ENCODE peak calls at places on chromosome 10, in ten cellular contexts. One of them, this sample, is unnamed.

GRCh38 chr10:130728531-130729215 is 582.8 kb downstream of the TCERG1L start:
- DNase-seq in dorsolateral prefrontal cortex: no peak
- DNase-seq in transverse colon: no peak
- DNase-seq in type B pancreatic cell: no peak
- DNase-seq in mesothelial cell of epicardium: no peak
- DNase-seq in lung: no peak
- DNase-seq in cardiac muscle cell: no peak
- DNase-seq in neural progenitor cell: no peak
- DNase-seq in lower lobe of right lung: no peak
- DNase-seq in adrenal gland: no peak
- DNase-seq in this sample: no peak

GRCh38 chr10:87757685-87758084 is 60.3 kb downstream of the ATAD1 start:
- DNase-seq in transverse colon: no peak
- DNase-seq in type B pancreatic cell: no peak
- DNase-seq in lower lobe of right lung: no peak
- DNase-seq in lung: no peak
- DNase-seq in dorsolateral prefrontal cortex: no peak
- DNase-seq in cardiac muscle cell: no peak
- DNase-seq in mesothelial cell of epicardium: no peak
- DNase-seq in neural progenitor cell: no peak
- DNase-seq in adrenal gland: no peak
- DNase-seq in this sample: no peak

GRCh38 chr10:21732067-21732772 is 198.2 kb downstream of the MLLT10 start:
- DNase-seq in dorsolateral prefrontal cortex: peak; percentile 52
- DNase-seq in neural progenitor cell: peak; percentile 92
- DNase-seq in type B pancreatic cell: no peak
- DNase-seq in lower lobe of right lung: no peak
- DNase-seq in mesothelial cell of epicardium: peak; percentile 73
- DNase-seq in transverse colon: peak; percentile 26
- DNase-seq in lung: no peak
- DNase-seq in adrenal gland: peak; percentile 58
- DNase-seq in cardiac muscle cell: peak; percentile 91
- DNase-seq in this sample: peak; percentile 72

GRCh38 chr10:70656489-70656888 is 15.8 kb upstream of the ADAMTS14 start:
- DNase-seq in lower lobe of right lung: no peak
- DNase-seq in adrenal gland: no peak
- DNase-seq in lung: no peak
- DNase-seq in mesothelial cell of epicardium: no peak
- DNase-seq in transverse colon: no peak
- DNase-seq in cardiac muscle cell: no peak
- DNase-seq in dorsolateral prefrontal cortex: no peak
- DNase-seq in type B pancreatic cell: peak; percentile 51
- DNase-seq in neural progenitor cell: no peak
- DNase-seq in this sample: no peak

GRCh38 chr10:91349381-91349780 is 60.8 kb upstream of the HECTD2 start:
- DNase-seq in lower lobe of right lung: no peak
- DNase-seq in cardiac muscle cell: peak; percentile 19
- DNase-seq in neural progenitor cell: no peak
- DNase-seq in mesothelial cell of epicardium: no peak
- DNase-seq in lung: no peak
- DNase-seq in dorsolateral prefrontal cortex: no peak
- DNase-seq in type B pancreatic cell: no peak
- DNase-seq in adrenal gland: no peak
- DNase-seq in transverse colon: no peak
- DNase-seq in this sample: no peak

GRCh38 chr10:33635967-33636366 is 301.5 kb upstream of the NRP1 start:
- DNase-seq in lung: no peak
- DNase-seq in lower lobe of right lung: no peak
- DNase-seq in type B pancreatic cell: no peak
- DNase-seq in dorsolateral prefrontal cortex: no peak
- DNase-seq in cardiac muscle cell: no peak
- DNase-seq in transverse colon: no peak
- DNase-seq in adrenal gland: no peak
- DNase-seq in neural progenitor cell: no peak
- DNase-seq in mesothelial cell of epicardium: no peak
- DNase-seq in this sample: no peak

GRCh38 chr10:75469018-75469616 is 37.7 kb downstream of the LRMDA start:
- DNase-seq in transverse colon: peak; percentile 13
- DNase-seq in lower lobe of right lung: no peak
- DNase-seq in type B pancreatic cell: no peak
- DNase-seq in mesothelial cell of epicardium: no peak
- DNase-seq in dorsolateral prefrontal cortex: no peak
- DNase-seq in neural progenitor cell: no peak
- DNase-seq in cardiac muscle cell: no peak
- DNase-seq in lung: peak; percentile 42
- DNase-seq in adrenal gland: peak; percentile 57
- DNase-seq in this sample: no peak

GRCh38 chr10:103693070-103693811 is 162.1 kb downstream of the SH3PXD2A start:
- DNase-seq in lung: no peak
- DNase-seq in cardiac muscle cell: peak; percentile 52
- DNase-seq in transverse colon: peak; percentile 31
- DNase-seq in mesothelial cell of epicardium: no peak
- DNase-seq in dorsolateral prefrontal cortex: no peak
- DNase-seq in neural progenitor cell: peak; percentile 75
- DNase-seq in lower lobe of right lung: no peak
- DNase-seq in type B pancreatic cell: no peak
- DNase-seq in adrenal gland: no peak
- DNase-seq in this sample: no peak

GRCh38 chr10:121927361-121927840 is 430 bp downstream of the ATE1 start:
- DNase-seq in lung: peak; percentile 34
- DNase-seq in neural progenitor cell: peak; percentile 77
- DNase-seq in adrenal gland: peak; percentile 65
- DNase-seq in cardiac muscle cell: peak; percentile 67
- DNase-seq in transverse colon: peak; percentile 73
- DNase-seq in mesothelial cell of epicardium: no peak
- DNase-seq in dorsolateral prefrontal cortex: peak; percentile 47
- DNase-seq in lower lobe of right lung: peak; percentile 68
- DNase-seq in type B pancreatic cell: peak; percentile 72
- DNase-seq in this sample: no peak

GRCh38 chr10:121928528-121928884 is 675 bp upstream of the ATE1 start:
- DNase-seq in cardiac muscle cell: no peak
- DNase-seq in lower lobe of right lung: no peak
- DNase-seq in adrenal gland: no peak
- DNase-seq in dorsolateral prefrontal cortex: no peak
- DNase-seq in transverse colon: no peak
- DNase-seq in mesothelial cell of epicardium: no peak
- DNase-seq in lung: no peak
- DNase-seq in type B pancreatic cell: no peak
- DNase-seq in neural progenitor cell: no peak
- DNase-seq in this sample: no peak

GRCh38 chr10:121926157-121926556 is 1.7 kb downstream of the ATE1 start:
- DNase-seq in cardiac muscle cell: no peak
- DNase-seq in lung: no peak
- DNase-seq in mesothelial cell of epicardium: no peak
- DNase-seq in lower lobe of right lung: no peak
- DNase-seq in adrenal gland: no peak
- DNase-seq in dorsolateral prefrontal cortex: no peak
- DNase-seq in type B pancreatic cell: no peak
- DNase-seq in transverse colon: no peak
- DNase-seq in neural progenitor cell: no peak
- DNase-seq in this sample: no peak

GRCh38 chr10:121926669-121927360 is 1.0 kb downstream of the ATE1 start:
- DNase-seq in dorsolateral prefrontal cortex: no peak
- DNase-seq in type B pancreatic cell: no peak
- DNase-seq in lower lobe of right lung: no peak
- DNase-seq in neural progenitor cell: no peak
- DNase-seq in transverse colon: no peak
- DNase-seq in lung: no peak
- DNase-seq in mesothelial cell of epicardium: no peak
- DNase-seq in adrenal gland: no peak
- DNase-seq in cardiac muscle cell: no peak
- DNase-seq in this sample: no peak

DNA sequence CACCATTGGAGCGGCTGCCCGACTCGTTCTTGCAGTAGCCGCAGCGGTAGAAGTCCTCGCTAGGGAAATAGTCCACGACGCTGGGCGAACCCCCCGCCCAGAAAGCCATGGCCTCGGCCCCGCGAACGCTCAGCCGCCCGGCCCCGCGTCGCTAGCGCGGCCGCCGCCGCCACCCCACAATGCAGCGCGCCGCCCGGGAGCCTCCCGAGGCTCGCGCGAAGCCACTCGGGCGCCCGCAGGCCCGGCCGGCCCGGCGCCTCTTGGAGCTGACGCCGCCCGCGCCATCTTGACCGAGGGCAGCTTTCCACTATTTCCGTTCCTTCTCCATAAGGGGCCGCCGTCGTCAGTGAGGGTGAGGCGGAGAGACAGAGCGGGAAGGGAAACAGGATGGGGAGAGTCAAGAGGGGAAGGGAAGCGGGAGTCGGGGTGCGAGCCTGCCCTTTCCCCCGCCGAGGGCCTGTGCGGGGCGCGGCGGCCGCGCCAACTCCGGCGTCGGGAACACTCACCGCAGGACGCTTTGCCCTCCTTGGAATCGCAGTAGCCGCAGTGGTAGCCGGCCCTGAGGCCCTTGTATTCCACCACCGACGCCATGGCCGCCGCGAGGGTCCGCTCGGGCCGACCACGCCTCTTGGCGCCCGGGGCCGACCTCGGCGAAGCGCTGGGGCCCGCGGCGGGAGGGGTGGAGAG is at the start of gene ATE1:
- DNase-seq in adrenal gland: peak; percentile 88
- DNase-seq in mesothelial cell of epicardium: peak; percentile 88
- DNase-seq in lower lobe of right lung: peak; percentile 93
- DNase-seq in type B pancreatic cell: peak; percentile 93
- DNase-seq in dorsolateral prefrontal cortex: peak; percentile 90
- DNase-seq in lung: peak; percentile 91
- DNase-seq in transverse colon: peak; percentile 93
- DNase-seq in cardiac muscle cell: peak; percentile 95
- DNase-seq in neural progenitor cell: peak; percentile 97
- DNase-seq in this sample: peak; percentile 80
- TF ChIP-seq CTCF in adrenal gland: no peak
- TF ChIP-seq CTCF in mesothelial cell of epicardium: no peak
- TF ChIP-seq CTCF in lower lobe of right lung: no peak
- TF ChIP-seq CTCF in type B pancreatic cell: no peak
- TF ChIP-seq CTCF in dorsolateral prefrontal cortex: peak; percentile 43
- TF ChIP-seq CTCF in lung: no peak
- TF ChIP-seq CTCF in transverse colon: no peak
- TF ChIP-seq CTCF in cardiac muscle cell: no peak
- TF ChIP-seq CTCF in neural progenitor cell: no peak
- TF ChIP-seq CTCF in this sample: peak; percentile 27

DNA sequence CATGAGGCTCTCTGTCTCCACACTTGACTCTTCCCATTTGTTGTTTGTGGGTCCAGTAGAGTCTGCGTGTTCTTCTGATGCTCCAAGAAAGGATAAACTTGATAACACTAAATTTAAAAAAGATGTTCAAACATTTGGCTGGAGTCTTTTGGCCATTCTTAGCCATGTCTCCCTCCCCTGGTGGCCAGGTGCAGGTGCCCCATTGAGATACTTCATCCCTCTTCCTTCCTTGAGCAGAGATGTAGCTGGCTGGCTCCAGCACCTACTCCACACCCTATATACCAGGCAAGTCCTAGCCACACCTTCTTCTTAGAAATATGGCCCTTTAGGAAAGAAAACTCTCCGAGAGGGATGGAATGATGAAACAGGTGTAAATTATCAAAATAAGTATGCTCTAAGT is 103.2 kb upstream of the GJD4 start:
- DNase-seq in transverse colon: no peak
- DNase-seq in cardiac muscle cell: no peak
- DNase-seq in neural progenitor cell: no peak
- DNase-seq in dorsolateral prefrontal cortex: no peak
- DNase-seq in mesothelial cell of epicardium: no peak
- DNase-seq in adrenal gland: no peak
- DNase-seq in lower lobe of right lung: no peak
- DNase-seq in lung: no peak
- DNase-seq in type B pancreatic cell: no peak
- DNase-seq in this sample: no peak
- TF ChIP-seq CTCF in transverse colon: no peak
- TF ChIP-seq CTCF in cardiac muscle cell: no peak
- TF ChIP-seq CTCF in neural progenitor cell: peak; percentile 24
- TF ChIP-seq CTCF in dorsolateral prefrontal cortex: no peak
- TF ChIP-seq CTCF in mesothelial cell of epicardium: no peak
- TF ChIP-seq CTCF in adrenal gland: no peak
- TF ChIP-seq CTCF in lower lobe of right lung: no peak
- TF ChIP-seq CTCF in lung: no peak
- TF ChIP-seq CTCF in type B pancreatic cell: no peak
- TF ChIP-seq CTCF in this sample: no peak

DNA sequence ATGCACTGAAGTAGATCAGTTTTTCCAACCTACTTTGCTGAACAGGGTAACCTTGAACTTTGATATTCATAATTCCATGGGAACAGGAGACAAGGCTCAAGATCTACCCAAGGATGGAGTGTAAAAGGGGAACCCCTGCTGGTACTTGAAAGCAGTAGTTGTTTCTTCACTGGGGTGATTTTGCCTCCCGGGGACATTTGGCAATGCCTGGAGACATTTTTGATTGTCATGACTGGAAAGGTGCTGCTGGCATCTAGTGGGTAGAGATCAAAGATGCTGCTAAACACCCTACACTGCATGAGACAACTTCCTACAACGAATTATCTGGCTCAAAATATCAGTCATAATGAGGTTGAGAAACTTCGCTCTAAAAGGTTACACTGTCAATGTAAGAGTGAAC is 214.8 kb upstream of the CTBP2 start:
- DNase-seq in transverse colon: no peak
- DNase-seq in neural progenitor cell: no peak
- DNase-seq in mesothelial cell of epicardium: no peak
- DNase-seq in cardiac muscle cell: no peak
- DNase-seq in lower lobe of right lung: no peak
- DNase-seq in dorsolateral prefrontal cortex: no peak
- DNase-seq in adrenal gland: no peak
- DNase-seq in lung: no peak
- DNase-seq in type B pancreatic cell: no peak
- DNase-seq in this sample: no peak
- TF ChIP-seq CTCF in transverse colon: no peak
- TF ChIP-seq CTCF in neural progenitor cell: no peak
- TF ChIP-seq CTCF in mesothelial cell of epicardium: no peak
- TF ChIP-seq CTCF in cardiac muscle cell: no peak
- TF ChIP-seq CTCF in lower lobe of right lung: no peak
- TF ChIP-seq CTCF in dorsolateral prefrontal cortex: no peak
- TF ChIP-seq CTCF in adrenal gland: no peak
- TF ChIP-seq CTCF in lung: no peak
- TF ChIP-seq CTCF in type B pancreatic cell: no peak
- TF ChIP-seq CTCF in this sample: no peak

GRCh38 chr10:123896217-123896927 is 4.8 kb upstream of the CPXM2 start:
- DNase-seq in cardiac muscle cell: no peak
- DNase-seq in type B pancreatic cell: no peak
- DNase-seq in lung: no peak
- DNase-seq in mesothelial cell of epicardium: no peak
- DNase-seq in adrenal gland: no peak
- DNase-seq in neural progenitor cell: no peak
- DNase-seq in dorsolateral prefrontal cortex: no peak
- DNase-seq in lower lobe of right lung: no peak
- DNase-seq in transverse colon: no peak
- DNase-seq in this sample: no peak

GRCh38 chr10:123893651-123894050 is 2.0 kb upstream of the CPXM2 start:
- DNase-seq in lung: no peak
- DNase-seq in dorsolateral prefrontal cortex: no peak
- DNase-seq in transverse colon: no peak
- DNase-seq in cardiac muscle cell: no peak
- DNase-seq in lower lobe of right lung: no peak
- DNase-seq in neural progenitor cell: no peak
- DNase-seq in type B pancreatic cell: no peak
- DNase-seq in adrenal gland: no peak
- DNase-seq in mesothelial cell of epicardium: no peak
- DNase-seq in this sample: no peak

GRCh38 chr10:123901621-123902020 is 10.0 kb upstream of the CPXM2 start:
- DNase-seq in type B pancreatic cell: no peak
- DNase-seq in cardiac muscle cell: no peak
- DNase-seq in adrenal gland: no peak
- DNase-seq in dorsolateral prefrontal cortex: no peak
- DNase-seq in neural progenitor cell: no peak
- DNase-seq in lower lobe of right lung: no peak
- DNase-seq in mesothelial cell of epicardium: no peak
- DNase-seq in transverse colon: no peak
- DNase-seq in lung: no peak
- DNase-seq in this sample: no peak

GRCh38 chr10:123891147-123892011 is at the start of gene CPXM2:
- DNase-seq in adrenal gland: no peak
- DNase-seq in lower lobe of right lung: no peak
- DNase-seq in cardiac muscle cell: no peak
- DNase-seq in lung: no peak
- DNase-seq in neural progenitor cell: peak; percentile 47
- DNase-seq in dorsolateral prefrontal cortex: no peak
- DNase-seq in transverse colon: no peak
- DNase-seq in type B pancreatic cell: no peak
- DNase-seq in mesothelial cell of epicardium: no peak
- DNase-seq in this sample: no peak

DNA sequence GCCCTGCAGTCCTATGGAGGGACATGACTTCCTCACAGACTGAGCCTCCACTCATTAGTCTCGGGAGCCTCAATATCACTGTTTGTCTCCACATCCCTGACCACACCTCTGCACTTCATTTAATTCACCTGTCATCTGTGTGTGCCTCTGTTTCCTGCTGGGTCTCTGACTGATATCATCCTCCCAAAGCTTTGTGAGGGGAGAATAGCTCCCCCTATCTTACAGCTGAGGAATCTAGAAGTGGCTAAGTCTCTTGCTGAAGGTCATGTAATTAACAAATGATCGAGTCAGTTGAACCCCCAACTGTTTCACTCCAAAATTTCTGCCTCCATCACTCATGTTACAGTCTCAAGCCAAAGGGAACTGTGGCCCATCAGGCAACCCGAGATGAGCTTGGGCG is 5.5 kb upstream of the CPXM2 start:
- DNase-seq in lower lobe of right lung: no peak
- DNase-seq in type B pancreatic cell: no peak
- DNase-seq in dorsolateral prefrontal cortex: no peak
- DNase-seq in lung: no peak
- DNase-seq in adrenal gland: no peak
- DNase-seq in neural progenitor cell: peak; percentile 17
- DNase-seq in cardiac muscle cell: no peak
- DNase-seq in transverse colon: no peak
- DNase-seq in mesothelial cell of epicardium: no peak
- DNase-seq in this sample: no peak
- TF ChIP-seq CTCF in lower lobe of right lung: no peak
- TF ChIP-seq CTCF in type B pancreatic cell: peak; percentile 49
- TF ChIP-seq CTCF in dorsolateral prefrontal cortex: no peak
- TF ChIP-seq CTCF in lung: no peak
- TF ChIP-seq CTCF in adrenal gland: no peak
- TF ChIP-seq CTCF in neural progenitor cell: peak; percentile 69
- TF ChIP-seq CTCF in cardiac muscle cell: peak; percentile 16
- TF ChIP-seq CTCF in transverse colon: no peak
- TF ChIP-seq CTCF in mesothelial cell of epicardium: no peak
- TF ChIP-seq CTCF in this sample: peak; percentile 40

This sample was measured in neural crest cell.